ENCODE peak calls at places on chromosomes 11 and 22, in ten cellular contexts. G is IMR-90, R is upper lobe of right lung, L is breast epithelium, X is colonic mucosa, E is testis, J is left ventricle myocardium inferior, Y is GM12865, N is epithelial cell of esophagus, C is AG09309. A is an unnamed sample.

GRCh38 chr11:9573775-9574555 is 495 bp downstream of the WEE1 start:
- DNase-seq in G (no peak), X (peak; percentile 26), N (no peak), R (peak; percentile 76), C (no peak), J (peak; percentile 37), E (peak; percentile 22), L (no peak), Y (peak; percentile 56), A (no peak)

GRCh38 chr22:43539572-43540533 is 128.0 kb downstream of the MPPED1 start:
- DNase-seq in N (no peak), Y (no peak), R (peak; percentile 48), J (no peak), L (no peak), E (no peak), C (no peak), X (no peak), G (no peak), A (peak; percentile 71)

GRCh38 chr11:36271794-36272409 is 17.3 kb downstream of the COMMD9 start:
- DNase-seq in C (no peak), E (no peak), X (no peak), L (no peak), N (no peak), Y (no peak), R (no peak), J (no peak), G (no peak), A (no peak)

GRCh38 chr11:100677796-100678195 is 9.3 kb upstream of the ARHGAP42 start:
- DNase-seq in L (no peak), N (no peak), C (no peak), G (no peak), E (no peak), R (no peak), J (no peak), X (no peak), Y (peak; percentile 18), A (no peak)

GRCh38 chr22:33952776-33953175 is 32.5 kb upstream of the LARGE1 start:
- DNase-seq in L (no peak), X (no peak), J (no peak), N (no peak), Y (no peak), C (no peak), E (no peak), G (no peak), R (no peak), A (no peak)

GRCh38 chr22:16717699-16718558 is 107.3 kb downstream of the XKR3 start:
- DNase-seq in E (peak; percentile 83), X (no peak), Y (no peak), G (no peak), L (peak; percentile 64), N (no peak), J (no peak), C (no peak), R (no peak), A (no peak)

GRCh38 chr11:128627666-128628342 is 40.4 kb upstream of the ETS1 start:
- DNase-seq in Y (peak; percentile 81), R (no peak), X (no peak), N (no peak), J (no peak), L (no peak), G (no peak), E (no peak), C (no peak), A (no peak)

GRCh38 chr11:63893355-63893754 is 23.6 kb downstream of the RCOR2 start:
- DNase-seq in Y (no peak), R (no peak), G (no peak), X (no peak), L (no peak), J (no peak), E (no peak), N (no peak), C (no peak), A (no peak)

GRCh38 chr11:65586676-65587075 is 8.9 kb downstream of the KCNK7 start:
- DNase-seq in G (no peak), N (no peak), X (no peak), Y (no peak), J (no peak), E (no peak), R (no peak), C (no peak), L (no peak), A (no peak)

GRCh38 chr11:64537876-64538275 is 53.1 kb upstream of the SLC22A12 start:
- DNase-seq in J (no peak), E (no peak), G (no peak), N (no peak), C (no peak), X (no peak), Y (no peak), R (no peak), L (no peak), A (no peak)

GRCh38 chr11:10379871-10380568 is 75.0 kb upstream of the AMPD3 start:
- DNase-seq in C (no peak), N (peak; percentile 60), L (no peak), E (no peak), X (no peak), R (no peak), Y (no peak), J (no peak), G (peak; percentile 37), A (no peak)

GRCh38 chr11:103888541-103888951 is 147.9 kb upstream of the DDI1 start:
- DNase-seq in L (no peak), J (no peak), N (no peak), C (no peak), G (no peak), X (no peak), Y (no peak), R (no peak), E (no peak), A (no peak)

GRCh38 chr11:116093065-116093464 is 588.9 kb upstream of the CADM1 start:
- DNase-seq in X (no peak), E (no peak), J (no peak), G (no peak), L (no peak), N (no peak), C (no peak), R (no peak), Y (no peak), A (no peak)

GRCh38 chr11:116099541-116099940 is 595.3 kb upstream of the CADM1 start:
- DNase-seq in N (no peak), X (no peak), C (no peak), L (no peak), G (no peak), E (no peak), R (no peak), J (no peak), Y (no peak), A (no peak)

GRCh38 chr11:116100016-116100415 is 595.8 kb upstream of the CADM1 start:
- DNase-seq in Y (no peak), C (no peak), G (no peak), E (no peak), J (no peak), X (no peak), R (no peak), N (no peak), L (no peak), A (peak; percentile 62)

GRCh38 chr11:116093481-116093880 is 589.3 kb upstream of the CADM1 start:
- DNase-seq in N (no peak), J (no peak), X (no peak), E (no peak), C (no peak), L (no peak), R (no peak), G (no peak), Y (no peak), A (no peak)

GRCh38 chr11:116096596-116096995 is 592.4 kb upstream of the CADM1 start:
- DNase-seq in C (no peak), R (no peak), L (no peak), E (no peak), G (no peak), Y (no peak), J (no peak), N (no peak), X (no peak), A (no peak)
- TF ChIP-seq CTCF in C (no peak), R (no peak), L (no peak), E (no peak), G (no peak), Y (no peak), J (no peak), N (no peak), X (no peak), A (no peak)

GRCh38 chr11:67630230-67630942 is 649 bp upstream of the NUDT8 start:
- DNase-seq in L (peak; percentile 98), G (peak; percentile 94), C (peak; percentile 83), R (peak; percentile 100), J (peak; percentile 99), Y (peak; percentile 99), E (peak; percentile 99), X (peak; percentile 100), N (peak; percentile 98), A (peak; percentile 97)
- H3K4me3 ChIP-seq in L (peak overlapping the region; percentile 52), G (peak overlapping the region; percentile 88), C (peak overlapping the region; percentile 80), R (peak overlapping the region; percentile 75), J (peak overlapping the region; percentile 74), Y (peak overlapping the region; percentile 85), E (peak overlapping the region; percentile 70), X (peak overlapping the region; percentile 63), N (peak overlapping the region; percentile 57), A (peak overlapping the region; percentile 34)

DNA sequence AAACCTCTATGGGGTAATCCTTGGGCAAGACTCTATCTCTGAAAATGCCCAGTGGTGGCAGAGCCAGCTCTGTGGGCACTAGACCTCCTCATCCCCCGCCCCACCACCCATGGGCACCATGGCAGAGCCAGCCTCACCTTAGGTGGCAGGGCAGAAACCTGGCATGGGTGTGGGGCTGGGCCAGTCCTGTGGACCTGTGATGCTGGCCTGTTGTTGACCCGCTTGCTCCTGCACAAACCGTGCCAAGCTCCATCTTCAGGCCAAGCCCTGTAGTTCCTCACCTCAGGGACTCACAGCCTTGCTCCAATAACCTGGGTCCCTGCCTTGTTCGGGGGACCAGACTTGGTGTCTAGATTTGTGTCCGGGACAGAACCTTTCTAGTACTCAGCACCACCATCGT is 8.9 kb upstream of the SERPINH1 start:
- DNase-seq in E (no peak), X (no peak), R (no peak), N (no peak), C (no peak), L (no peak), G (no peak), J (no peak), Y (no peak), A (no peak)
- TF ChIP-seq CTCF in E (no peak), X (no peak), R (no peak), N (no peak), C (no peak), L (no peak), G (no peak), J (no peak), Y (no peak), A (no peak)

DNA sequence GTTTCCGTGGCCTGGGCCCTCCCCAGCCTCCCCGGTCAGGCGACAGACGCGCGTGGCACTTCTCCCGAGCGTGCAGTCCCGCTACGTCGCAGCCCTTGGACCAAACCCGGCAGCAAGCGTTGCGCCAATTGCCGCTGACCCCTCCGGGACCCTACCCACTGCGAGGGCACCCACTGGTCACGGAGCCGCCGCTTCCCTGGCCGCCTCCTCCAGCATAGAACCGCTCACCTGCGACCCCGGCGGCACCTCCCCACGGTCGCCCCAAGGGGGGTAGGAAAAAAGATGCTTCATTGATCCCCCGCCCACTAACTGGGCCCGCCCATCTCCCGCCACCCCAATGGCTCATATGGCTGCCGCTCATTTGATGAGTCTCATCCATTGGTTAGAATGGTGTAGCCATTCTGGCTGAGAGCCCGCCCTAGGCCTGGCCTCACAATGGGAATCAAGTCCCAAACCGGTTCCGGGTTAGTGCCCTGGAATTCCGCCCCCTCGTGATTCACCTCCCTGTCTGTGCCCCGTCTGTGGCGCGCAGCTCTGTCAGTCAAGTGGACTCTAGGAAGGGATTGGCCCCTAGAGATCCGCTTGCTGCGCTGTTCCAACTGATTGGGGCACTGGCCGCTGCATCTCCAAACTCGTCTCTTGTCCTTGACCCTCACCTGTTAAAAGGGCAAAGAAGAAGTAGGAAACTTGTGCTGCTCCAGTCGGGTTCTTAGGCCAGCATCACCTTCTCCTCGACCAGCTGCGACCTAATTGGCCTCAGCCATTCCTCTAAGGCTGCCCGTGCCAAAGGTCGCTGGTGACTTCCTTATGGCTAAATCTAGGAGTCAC is at the start of gene MSANTD4:
- DNase-seq in L (peak; percentile 98), J (peak; percentile 99), N (peak; percentile 100), Y (peak; percentile 99), C (peak; percentile 98), X (peak; percentile 99), R (peak; percentile 99), E (peak; percentile 100), G (peak; percentile 99), A (peak; percentile 99)
- H3K4me3 ChIP-seq in L (peak within 1 kb of the TSS; percentile 84), J (peak within 1 kb of the TSS; percentile 93), N (peak within 1 kb of the TSS; percentile 85), Y (peak within 1 kb of the TSS; percentile 97), C (peak within 1 kb of the TSS; percentile 95), X (peak within 1 kb of the TSS; percentile 90), R (peak within 1 kb of the TSS; percentile 86), E (peak within 1 kb of the TSS; percentile 94), G (peak within 1 kb of the TSS; percentile 76), A (peak within 1 kb of the TSS; percentile 90)